ENCODE peak calls at places on chromosomes 16 and 17, in nine cellular contexts. N is right atrium auricular region, M is spleen, G is stomach, I is substantia nigra, D is DND-41, C is thoracic aorta, E is H9, A is uterus. P is an unnamed sample.

GRCh38 chr16:86761117-86761971 is 183.0 kb downstream of the FOXL1 start:
- DNase-seq in N (peak), M (peak), G (peak), I (no peak), D (peak), C (peak), E (peak), A (no peak), P (peak)

GRCh38 chr17:57939797-57940196 is 15.4 kb downstream of the CUEDC1 start:
- DNase-seq in N (no peak), M (peak), G (no peak), I (no peak), D (peak), C (no peak), E (no peak), A (no peak), P (no peak)

GRCh38 chr16:49352923-49353322 is 20.7 kb upstream of the C16orf78 start:
- DNase-seq in N (no peak), M (no peak), G (no peak), I (no peak), D (no peak), C (no peak), E (peak), A (no peak), P (no peak)

GRCh38 chr16:81526935-81527334 is 82.3 kb downstream of the CMIP start:
- DNase-seq in N (peak), M (peak), G (no peak), I (no peak), D (no peak), C (no peak), E (no peak), A (peak), P (peak)

GRCh38 chr16:65546353-65546791 is 424.5 kb upstream of the CDH11 start:
- DNase-seq in N (no peak), M (no peak), G (no peak), I (no peak), D (no peak), C (no peak), E (no peak), A (no peak), P (no peak)

GRCh38 chr16:17970816-17971291 is 365.7 kb downstream of the NPIPA8 start:
- DNase-seq in N (peak), M (no peak), G (no peak), I (no peak), D (no peak), C (no peak), E (no peak), A (peak), P (no peak)

GRCh38 chr16:27515874-27516353 is 33.8 kb downstream of the GTF3C1 start:
- DNase-seq in N (no peak), M (peak), G (peak), I (no peak), D (peak), C (no peak), E (peak), A (no peak), P (peak)

GRCh38 chr16:22734313-22734869 is 79.6 kb upstream of the HS3ST2 start:
- DNase-seq in N (no peak), M (no peak), G (peak), I (no peak), D (no peak), C (no peak), E (no peak), A (no peak), P (no peak)

GRCh38 chr17:6496116-6496481 is 51.8 kb downstream of the PIMREG start:
- DNase-seq in N (no peak), M (peak), G (no peak), I (no peak), D (no peak), C (no peak), E (peak), A (no peak), P (no peak)

GRCh38 chr16:14409563-14409962 is 220.5 kb downstream of the PARN start:
- DNase-seq in N (peak), M (no peak), G (no peak), I (no peak), D (no peak), C (peak), E (no peak), A (peak), P (peak)

GRCh38 chr17:81518785-81519283 is 6.2 kb upstream of the ACTG1 start:
- DNase-seq in N (no peak), M (peak), G (peak), I (no peak), D (no peak), C (no peak), E (no peak), A (peak), P (no peak)

GRCh38 chr17:8957721-8958120 is 7.8 kb downstream of the PIK3R5 start:
- DNase-seq in N (no peak), M (peak), G (no peak), I (no peak), D (no peak), C (no peak), E (no peak), A (no peak), P (no peak)

GRCh38 chr17:8954339-8954738 is 11.2 kb downstream of the PIK3R5 start:
- DNase-seq in N (peak), M (peak), G (peak), I (no peak), D (peak), C (no peak), E (peak), A (peak), P (no peak)

GRCh38 chr17:8955560-8955959 is 9.9 kb downstream of the PIK3R5 start:
- DNase-seq in N (peak), M (peak), G (no peak), I (no peak), D (no peak), C (no peak), E (no peak), A (no peak), P (no peak)

GRCh38 chr17:8955021-8955420 is 10.5 kb downstream of the PIK3R5 start:
- DNase-seq in N (peak), M (peak), G (no peak), I (no peak), D (no peak), C (no peak), E (no peak), A (no peak), P (no peak)

GRCh38 chr17:8956521-8956920 is 9.0 kb downstream of the PIK3R5 start:
- DNase-seq in N (no peak), M (no peak), G (no peak), I (no peak), D (no peak), C (no peak), E (no peak), A (no peak), P (no peak)
- H3K27ac ChIP-seq in N (no peak), M (peak), G (no peak), I (no peak), D (no peak), C (no peak), E (no peak), A (no peak), P (no peak)

GRCh38 chr17:18219016-18219415 is 6.4 kb upstream of the LLGL1 start:
- DNase-seq in N (no peak), M (no peak), G (peak), I (no peak), D (no peak), C (no peak), E (no peak), A (no peak), P (peak)

GRCh38 chr17:18208092-18208491 is 17.3 kb upstream of the LLGL1 start:
- DNase-seq in N (no peak), M (no peak), G (no peak), I (no peak), D (no peak), C (no peak), E (no peak), A (no peak), P (no peak)

GRCh38 chr17:18217412-18218015 is 7.9 kb upstream of the LLGL1 start:
- DNase-seq in N (peak), M (peak), G (peak), I (peak), D (peak), C (no peak), E (peak), A (peak), P (peak)

DNA sequence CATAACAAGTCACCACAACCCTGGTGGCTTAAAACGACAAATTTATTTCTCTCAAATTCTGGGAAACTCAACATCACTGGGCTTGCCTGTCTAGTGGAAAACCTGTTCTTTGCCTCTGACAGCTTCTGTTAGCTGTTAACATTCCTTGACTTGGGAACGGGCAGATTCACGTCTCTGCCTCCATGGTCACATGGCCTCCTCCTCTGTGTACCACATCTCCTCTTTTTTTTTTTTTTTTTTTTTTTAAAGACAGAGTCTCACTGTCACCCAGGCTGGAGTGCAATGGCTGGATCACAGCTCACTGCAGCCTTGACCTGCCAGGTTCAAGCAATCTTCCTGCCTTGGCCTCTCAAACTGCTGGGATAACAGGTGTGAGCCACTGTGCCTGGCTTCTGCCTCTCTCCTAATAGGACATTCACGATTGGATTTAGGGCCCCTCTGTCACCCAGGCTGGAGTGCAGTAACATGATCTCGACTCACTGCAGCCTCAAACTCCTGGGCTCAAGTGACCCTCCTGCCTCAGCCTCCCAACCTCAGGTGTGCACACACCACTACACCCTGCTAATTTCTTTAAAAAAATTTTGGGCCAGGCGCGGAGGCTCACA is 11.7 kb upstream of the LLGL1 start:
- DNase-seq in N (no peak), M (no peak), G (no peak), I (no peak), D (no peak), C (no peak), E (no peak), A (no peak), P (no peak)
- H3K27ac ChIP-seq in N (no peak), M (no peak), G (no peak), I (no peak), D (no peak), C (no peak), E (no peak), A (no peak), P (no peak)

GRCh38 chr17:16568541-16569357 is at the start of gene ZNF287:
- DNase-seq in N (peak), M (peak), G (peak), I (peak), D (peak), C (peak), E (peak), A (peak), P (peak)
- H3K27ac ChIP-seq in N (peak), M (peak), G (peak), I (peak), D (peak), C (peak), E (no peak), A (peak), P (no peak)

GRCh38 chr16:67571464-67571863 is 9.1 kb downstream of the CTCF start:
- DNase-seq in N (no peak), M (no peak), G (no peak), I (no peak), D (no peak), C (no peak), E (no peak), A (no peak), P (no peak)

DNA sequence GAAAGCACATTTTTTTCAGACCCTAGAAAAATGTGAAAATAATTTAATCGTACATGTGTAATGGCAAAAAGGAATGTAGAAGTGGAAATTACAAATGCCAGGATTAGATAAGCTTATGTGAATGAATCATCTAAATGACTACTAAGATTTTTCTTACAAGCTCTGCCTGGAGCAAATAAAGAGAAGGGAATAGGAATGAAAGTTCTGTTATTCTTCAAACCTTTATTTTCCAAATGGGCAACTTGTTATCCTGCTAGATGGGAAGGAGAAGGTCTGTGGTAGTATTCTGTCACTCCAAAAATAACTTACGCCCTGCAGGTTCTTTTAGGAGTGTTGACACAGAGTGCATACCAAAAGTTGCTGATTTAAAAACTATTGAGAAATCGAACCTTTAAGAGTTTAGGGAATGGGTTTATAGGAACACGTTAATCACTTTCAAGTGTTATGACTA is 9.7 kb downstream of the CTCF start:
- DNase-seq in N (no peak), M (no peak), G (no peak), I (no peak), D (no peak), C (no peak), E (no peak), A (no peak), P (no peak)
- H3K27ac ChIP-seq in N (no peak), M (no peak), G (no peak), I (no peak), D (no peak), C (peak), E (no peak), A (no peak), P (peak)

DNA sequence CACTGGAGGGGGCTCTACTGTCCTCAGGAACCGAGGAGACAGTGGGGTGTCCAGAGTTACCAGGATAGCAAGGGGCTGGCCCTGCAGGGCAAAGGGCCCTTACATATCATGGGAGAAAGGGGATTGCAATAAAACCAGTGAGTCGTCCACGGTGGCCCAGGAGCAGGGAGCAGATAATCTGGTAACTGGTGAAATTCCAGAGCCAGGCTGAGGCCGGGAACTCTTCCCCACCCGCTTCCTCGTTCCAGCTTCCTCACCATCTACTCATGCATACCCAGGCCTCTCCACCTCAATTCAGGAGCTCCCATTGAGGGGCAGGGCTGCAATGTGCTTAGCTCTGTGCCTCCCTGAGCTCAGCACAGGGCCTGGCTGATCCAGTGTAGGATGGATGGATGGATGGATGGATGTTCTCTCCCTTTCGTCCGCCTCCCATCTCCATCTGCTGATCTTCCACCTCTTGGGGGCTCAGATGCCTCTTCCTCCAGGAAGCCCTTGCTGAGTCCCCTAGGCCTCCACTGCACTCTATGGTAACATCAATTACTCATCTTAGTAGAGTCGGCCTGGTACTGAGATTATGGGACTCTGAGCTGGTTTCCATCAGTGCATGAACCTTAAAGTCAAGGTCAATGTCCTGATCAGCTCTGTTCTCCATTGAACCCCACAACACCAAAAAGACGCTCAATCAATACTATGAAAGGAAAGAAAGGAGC is 41.2 kb upstream of the NDRG4 start:
- DNase-seq in N (no peak), M (peak), G (no peak), I (no peak), D (no peak), C (no peak), E (no peak), A (no peak), P (no peak)
- H3K27ac ChIP-seq in N (no peak), M (no peak), G (no peak), I (no peak), D (no peak), C (no peak), E (no peak), A (peak), P (no peak)

GRCh38 chr17:72891627-72892026 is 200.9 kb downstream of the SLC39A11 start:
- DNase-seq in N (no peak), M (no peak), G (no peak), I (no peak), D (no peak), C (no peak), E (no peak), A (no peak), P (no peak)
- H3K27ac ChIP-seq in N (no peak), M (no peak), G (no peak), I (no peak), D (no peak), C (no peak), E (no peak), A (no peak), P (no peak)

GRCh38 chr17:42114118-42114517 is 1.6 kb upstream of the DHX58 start:
- DNase-seq in N (no peak), M (peak), G (no peak), I (no peak), D (no peak), C (no peak), E (no peak), A (no peak), P (no peak)

GRCh38 chr17:42113293-42114069 is 967 bp upstream of the DHX58 start:
- DNase-seq in N (no peak), M (peak), G (no peak), I (no peak), D (no peak), C (no peak), E (no peak), A (no peak), P (no peak)

GRCh38 chr17:42111901-42112551 is 488 bp downstream of the DHX58 start:
- DNase-seq in N (no peak), M (peak), G (peak), I (no peak), D (no peak), C (no peak), E (peak), A (no peak), P (no peak)

GRCh38 chr17:42111265-42111636 is 1.3 kb downstream of the DHX58 start:
- DNase-seq in N (no peak), M (no peak), G (no peak), I (no peak), D (no peak), C (no peak), E (no peak), A (no peak), P (no peak)

DNA sequence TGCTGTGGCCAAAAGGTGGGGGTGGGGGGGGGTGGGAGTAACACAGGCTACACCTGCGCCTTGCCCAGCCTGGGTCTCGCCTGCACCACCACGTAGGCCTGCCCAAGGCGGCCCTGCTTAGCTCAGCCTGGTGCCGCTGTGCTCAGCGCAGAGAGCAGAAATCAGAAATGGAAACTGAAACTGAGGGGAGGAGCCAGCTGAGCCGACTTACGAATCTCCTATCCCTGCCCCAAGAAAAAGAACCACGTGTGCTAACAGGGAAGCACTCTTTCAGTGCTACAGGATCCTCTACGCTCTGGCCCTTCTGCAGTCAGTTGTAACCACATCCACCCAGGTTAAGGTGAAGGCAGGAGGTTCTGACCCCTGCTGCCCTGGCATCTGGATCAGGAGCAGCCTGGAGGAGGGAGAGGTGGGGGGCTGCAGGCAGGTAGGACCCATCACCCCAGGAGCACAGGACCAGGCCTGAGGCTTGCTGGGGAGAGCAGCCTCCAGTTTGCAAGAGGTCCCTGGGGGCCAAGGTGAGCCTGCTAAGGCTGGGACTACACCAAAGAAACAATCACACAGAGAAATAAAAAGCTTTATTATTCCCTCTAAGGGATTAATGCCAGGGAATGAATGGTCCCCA is at the start of gene DHX58:
- DNase-seq in N (peak), M (peak), G (peak), I (peak), D (peak), C (no peak), E (no peak), A (peak), P (peak)
- H3K27ac ChIP-seq in N (peak), M (peak), G (peak), I (peak), D (peak), C (peak), E (no peak), A (peak), P (peak)

DNA sequence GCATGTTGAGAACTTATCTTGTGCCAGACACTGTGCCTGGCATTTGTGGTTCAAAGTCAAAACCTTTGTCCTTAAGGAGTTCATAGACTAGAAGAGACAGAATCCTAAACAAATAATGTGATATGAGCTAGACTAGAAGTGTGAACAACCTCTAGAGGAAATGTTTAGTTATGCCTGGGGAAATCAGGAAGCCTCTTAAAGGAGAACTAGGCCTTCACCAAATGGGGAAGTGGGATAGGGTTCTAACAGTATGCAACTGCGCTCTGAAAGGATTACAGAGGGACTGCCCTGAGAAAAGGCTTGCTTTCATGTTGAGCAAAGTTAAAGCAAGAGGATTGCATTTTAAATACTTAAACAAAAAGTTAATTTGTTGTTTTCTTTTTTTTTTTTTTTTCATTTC is 4.9 kb downstream of the RUNDC1 start:
- DNase-seq in N (no peak), M (no peak), G (no peak), I (no peak), D (no peak), C (no peak), E (no peak), A (no peak), P (no peak)
- H3K27ac ChIP-seq in N (no peak), M (peak), G (peak), I (no peak), D (no peak), C (no peak), E (no peak), A (no peak), P (no peak)

P was measured in brain microvascular endothelial cell.